ENCODE peak calls at places on chromosomes 1 and 21, in nine cellular contexts. A is cardiac fibroblast, U is fibroblast of lung, O is uterus, C is stomach, W is A549, T is AG09309, J is AG04450, F is ovary. B is an unnamed sample.

GRCh38 chr1:119047040-119047438 is 58.9 kb upstream of the TBX15 start:
- DNase-seq in T (peak), O (no peak), U (peak), W (no peak), F (no peak), C (no peak), A (peak), J (no peak), B (no peak)

GRCh38 chr1:245500546-245500945 is 345.8 kb downstream of the KIF26B start:
- DNase-seq in A (peak), W (no peak), J (peak), T (peak), F (no peak), C (no peak), U (peak), O (no peak), B (peak)

GRCh38 chr1:109984190-109984455 is 442 bp upstream of the AHCYL1 start:
- DNase-seq in C (no peak), W (peak), F (no peak), T (no peak), J (no peak), U (peak), A (peak), O (no peak), B (peak)

GRCh38 chr1:46221749-46222148 is 18.6 kb downstream of the LURAP1 start:
- DNase-seq in U (no peak), W (no peak), J (no peak), C (no peak), F (no peak), O (no peak), A (no peak), T (no peak), B (no peak)

GRCh38 chr1:170592591-170593111 is 60.7 kb downstream of the GORAB start:
- DNase-seq in C (no peak), T (peak), F (no peak), A (no peak), U (no peak), W (no peak), J (no peak), O (no peak), B (no peak)

GRCh38 chr1:1371354-1371740 is 3.7 kb downstream of the AURKAIP1 start:
- DNase-seq in O (no peak), F (no peak), T (no peak), J (no peak), C (no peak), W (no peak), A (no peak), U (no peak), B (no peak)

GRCh38 chr1:93042134-93042821 is 36.8 kb upstream of the MTF2 start:
- DNase-seq in T (no peak), C (no peak), O (no peak), A (no peak), W (no peak), U (no peak), F (no peak), J (no peak), B (no peak)

GRCh38 chr1:206037521-206037920 is 13.8 kb upstream of the CTSE start:
- DNase-seq in O (no peak), J (no peak), F (no peak), C (no peak), T (no peak), U (no peak), W (no peak), A (no peak), B (no peak)

GRCh38 chr1:235918481-235918880 is 51.8 kb upstream of the LYST start:
- DNase-seq in J (no peak), U (no peak), O (no peak), F (no peak), C (no peak), W (no peak), T (no peak), A (no peak), B (no peak)

GRCh38 chr1:171984850-171985485 is 143.7 kb downstream of the DNM3 start:
- DNase-seq in C (no peak), U (peak), A (peak), J (no peak), F (no peak), T (no peak), W (peak), O (no peak), B (peak)

GRCh38 chr1:13832536-13832935 is 132.5 kb downstream of the PRDM2 start:
- DNase-seq in C (no peak), U (no peak), F (no peak), A (no peak), J (no peak), W (no peak), O (no peak), T (no peak), B (peak)

GRCh38 chr21:32687946-32688345 is 39.9 kb downstream of the SYNJ1 start:
- DNase-seq in J (no peak), O (no peak), U (no peak), W (no peak), T (no peak), F (no peak), C (no peak), A (no peak), B (peak)

GRCh38 chr1:211474426-211474825 is 17.5 kb downstream of the RD3 start:
- DNase-seq in J (no peak), U (no peak), C (no peak), F (peak), W (no peak), T (no peak), O (no peak), A (no peak), B (no peak)

GRCh38 chr1:25178917-25179571 is 53.3 kb downstream of the SYF2 start:
- DNase-seq in O (no peak), C (peak), W (no peak), F (no peak), J (no peak), A (no peak), U (no peak), T (no peak), B (no peak)

GRCh38 chr1:4124631-4125145 is 224.6 kb upstream of the C1orf174 start:
- DNase-seq in F (no peak), W (no peak), O (no peak), U (no peak), A (no peak), J (no peak), T (no peak), C (no peak), B (no peak)

GRCh38 chr1:42935313-42935624 is 23.4 kb downstream of the SLC2A1 start:
- DNase-seq in F (no peak), W (no peak), J (no peak), T (no peak), C (peak), A (no peak), O (peak), U (no peak), B (no peak)

GRCh38 chr1:119713538-119714456 is 2.1 kb downstream of the PHGDH start:
- DNase-seq in C (no peak), W (no peak), A (peak), U (peak), F (no peak), J (no peak), O (no peak), T (no peak), B (peak)

GRCh38 chr1:151805066-151805820 is at the start of gene LINGO4:
- DNase-seq in W (no peak), J (no peak), U (no peak), F (no peak), A (no peak), O (no peak), T (no peak), C (no peak), B (no peak)

GRCh38 chr1:3038571-3039181 is 17.4 kb downstream of the ACTRT2 start:
- DNase-seq in A (no peak), J (no peak), F (peak), T (no peak), C (no peak), O (no peak), W (no peak), U (no peak), B (no peak)

GRCh38 chr1:155169541-155169940 is 3.6 kb downstream of the KRTCAP2 start:
- DNase-seq in U (no peak), T (no peak), J (no peak), A (no peak), F (no peak), O (no peak), C (no peak), W (no peak), B (no peak)

DNA sequence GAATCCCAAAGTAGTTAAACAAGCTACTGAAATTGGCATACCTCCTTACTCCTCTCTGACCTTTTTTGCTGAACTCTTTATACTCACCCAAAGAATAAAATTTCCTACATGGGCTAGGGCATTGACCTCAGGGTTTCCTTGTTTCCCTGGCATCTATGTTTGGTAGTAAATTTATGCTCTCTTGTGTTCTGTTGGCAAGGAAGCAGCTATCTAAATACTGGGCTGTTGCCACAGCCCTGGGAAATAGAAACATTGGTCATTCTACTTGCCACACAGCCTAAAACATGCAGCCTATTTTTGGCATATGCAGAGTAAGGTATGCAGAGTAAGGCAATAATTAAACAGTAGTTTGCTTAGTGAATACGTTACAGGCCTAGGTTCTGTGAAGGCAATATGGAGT is 351.4 kb downstream of the HLX start:
- DNase-seq in J (peak), W (peak), C (no peak), U (peak), F (no peak), A (peak), T (no peak), O (no peak), B (peak)
- TF ChIP-seq CTCF in J (no peak), W (no peak), C (no peak), U (no peak), F (no peak), A (no peak), T (no peak), O (no peak), B (no peak)

GRCh38 chr1:105793541-105794146 is 1262.8 kb upstream of the PRMT6 start:
- DNase-seq in U (no peak), T (no peak), J (no peak), A (peak), O (no peak), W (peak), F (peak), C (peak), B (peak)
- TF ChIP-seq CTCF in U (peak), T (peak), J (peak), A (peak), O (peak), W (peak), F (peak), C (peak), B (peak)

DNA sequence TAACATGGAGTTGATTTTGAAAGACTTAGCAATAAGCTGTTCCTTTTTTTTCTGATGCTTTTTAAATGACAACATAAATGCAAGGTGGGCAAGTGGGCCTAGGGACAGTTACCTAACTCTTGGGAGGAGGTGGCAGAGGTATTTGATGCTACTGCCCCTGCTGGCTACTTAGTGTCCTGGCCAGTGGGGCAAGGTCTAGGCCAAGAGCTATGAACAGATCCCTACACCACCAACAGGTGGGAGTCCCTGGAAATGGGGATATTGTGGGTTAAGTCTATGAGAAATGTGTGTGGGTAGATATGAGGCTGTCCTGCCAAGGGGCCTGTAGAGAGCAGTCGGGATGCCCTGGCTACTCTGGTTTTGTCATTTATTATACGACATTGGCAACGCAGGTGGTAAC is 31.3 kb upstream of the B3GALT5 start:
- DNase-seq in A (no peak), J (no peak), T (no peak), U (no peak), F (no peak), C (no peak), W (peak), O (no peak), B (no peak)
- TF ChIP-seq CTCF in A (no peak), J (no peak), T (no peak), U (no peak), F (no peak), C (no peak), W (no peak), O (no peak), B (no peak)

GRCh38 chr1:117683571-117684285 is 77.9 kb downstream of the TENT5C start:
- DNase-seq in C (no peak), W (no peak), F (no peak), T (peak), U (peak), O (no peak), A (no peak), J (no peak), B (no peak)

GRCh38 chr1:117682372-117682771 is 76.5 kb downstream of the TENT5C start:
- DNase-seq in F (no peak), U (no peak), W (no peak), J (no peak), T (no peak), O (no peak), C (no peak), A (no peak), B (no peak)

GRCh38 chr1:117686907-117687306 is 81.1 kb downstream of the TENT5C start:
- DNase-seq in T (no peak), C (no peak), U (peak), A (peak), W (peak), O (no peak), F (peak), J (no peak), B (peak)

GRCh38 chr1:117690230-117690629 is 84.4 kb downstream of the TENT5C start:
- DNase-seq in O (no peak), T (no peak), F (no peak), W (no peak), C (no peak), A (no peak), U (no peak), J (no peak), B (no peak)

DNA sequence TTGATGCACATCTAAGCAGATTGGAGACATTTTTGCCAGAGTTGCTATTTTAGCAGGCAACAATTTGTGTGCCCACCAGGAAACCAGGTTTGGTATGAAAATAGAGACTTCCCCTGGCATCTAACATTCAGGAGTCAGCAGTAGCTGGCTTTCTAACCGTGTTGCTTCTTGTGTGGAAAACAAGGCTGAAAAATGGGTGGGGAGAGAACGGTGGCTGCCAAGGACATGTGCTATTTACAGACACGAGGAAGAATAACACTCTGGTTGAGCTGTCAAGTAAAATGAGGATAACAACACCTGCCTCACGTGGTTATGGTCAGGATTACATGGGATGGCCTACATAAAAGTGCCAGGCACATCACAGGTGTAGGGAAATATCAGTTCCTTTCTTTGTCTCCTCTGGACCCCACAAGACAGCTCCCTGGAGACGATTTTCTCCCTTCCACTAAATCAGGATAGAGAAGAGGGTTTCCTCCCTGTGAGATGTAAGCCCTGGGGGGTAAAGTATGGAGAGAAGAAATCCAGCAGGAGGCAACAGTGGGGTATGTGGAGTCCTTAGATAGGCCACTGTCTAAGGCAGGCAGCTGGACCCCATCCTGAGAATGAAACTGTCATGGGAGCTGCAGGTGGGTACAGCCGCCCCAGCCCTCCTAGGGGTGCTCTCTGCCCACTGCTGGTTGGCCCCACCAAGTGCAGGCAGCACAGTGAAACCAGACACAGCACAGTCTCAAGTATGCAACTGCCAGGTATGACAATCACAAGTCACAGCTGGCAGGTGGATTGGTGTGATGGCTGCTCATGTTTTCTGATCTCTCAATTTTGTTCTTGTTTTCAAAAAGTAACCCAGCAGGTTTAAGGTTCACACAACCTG is 80.3 kb downstream of the TENT5C start:
- DNase-seq in C (no peak), W (no peak), A (no peak), F (no peak), J (no peak), T (no peak), O (no peak), U (no peak), B (no peak)
- TF ChIP-seq CTCF in C (no peak), W (no peak), A (no peak), F (no peak), J (no peak), T (no peak), O (no peak), U (no peak), B (no peak)

DNA sequence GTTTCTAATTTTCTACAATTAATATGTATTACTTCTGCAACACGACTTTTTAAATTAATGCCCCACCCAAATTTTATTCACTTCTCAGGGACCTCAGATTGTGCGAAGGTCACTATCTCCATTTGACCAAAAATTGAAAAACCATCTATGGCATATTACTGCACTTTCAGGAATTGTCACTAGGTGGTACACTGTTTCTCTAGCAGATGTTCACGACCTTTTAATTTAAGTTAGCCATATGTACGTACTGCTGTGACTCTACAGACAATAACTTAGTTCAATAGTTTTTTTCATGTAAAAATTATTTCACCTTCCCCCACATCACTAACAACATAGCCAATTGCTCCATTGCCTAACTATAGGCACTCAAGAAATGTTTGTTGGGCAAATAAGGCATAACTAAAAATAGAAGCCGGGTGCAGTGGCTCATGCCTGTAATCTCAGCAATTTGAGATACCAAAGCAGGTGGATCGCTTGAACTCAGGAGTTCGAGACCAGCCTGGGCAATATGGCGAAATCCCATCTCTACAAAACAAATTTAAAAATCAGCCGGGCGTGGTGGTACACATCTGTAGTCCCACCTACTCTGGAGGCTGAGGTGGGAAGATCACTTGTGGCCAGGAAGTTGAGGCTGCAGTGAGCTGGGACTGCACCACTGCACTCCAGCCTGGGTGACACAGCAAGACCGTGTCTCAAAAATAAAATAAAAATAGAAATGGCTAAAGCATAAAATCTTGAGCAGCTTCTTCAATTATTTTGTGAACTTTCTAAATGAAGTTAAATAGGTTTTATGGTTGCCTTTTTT is 75.7 kb upstream of the PKN2 start:
- DNase-seq in C (no peak), U (peak), W (peak), O (no peak), T (no peak), A (peak), F (no peak), J (peak), B (peak)
- TF ChIP-seq CTCF in C (peak), U (peak), W (peak), O (no peak), T (peak), A (peak), F (no peak), J (peak), B (peak)

GRCh38 chr1:209655832-209656231 is 3.6 kb upstream of the LAMB3 start:
- DNase-seq in F (no peak), U (no peak), T (no peak), A (peak), W (no peak), J (no peak), C (peak), O (no peak), B (peak)
- TF ChIP-seq CTCF in F (no peak), U (no peak), T (no peak), A (no peak), W (no peak), J (no peak), C (no peak), O (no peak), B (no peak)

GRCh38 chr1:156842618-156843300 is 16.2 kb downstream of the INSRR start:
- DNase-seq in W (no peak), F (no peak), O (no peak), A (no peak), U (no peak), C (no peak), T (no peak), J (no peak), B (no peak)

GRCh38 chr1:156845055-156845952 is 13.6 kb downstream of the INSRR start:
- DNase-seq in O (no peak), W (no peak), J (no peak), F (no peak), A (no peak), U (no peak), C (no peak), T (no peak), B (no peak)

GRCh38 chr1:156845953-156846545 is 12.9 kb downstream of the INSRR start:
- DNase-seq in F (no peak), O (no peak), W (no peak), T (no peak), C (no peak), J (no peak), A (no peak), U (no peak), B (no peak)

GRCh38 chr1:156844638-156845037 is 14.3 kb downstream of the INSRR start:
- DNase-seq in C (no peak), T (no peak), A (no peak), O (no peak), U (no peak), W (no peak), F (no peak), J (no peak), B (no peak)

DNA sequence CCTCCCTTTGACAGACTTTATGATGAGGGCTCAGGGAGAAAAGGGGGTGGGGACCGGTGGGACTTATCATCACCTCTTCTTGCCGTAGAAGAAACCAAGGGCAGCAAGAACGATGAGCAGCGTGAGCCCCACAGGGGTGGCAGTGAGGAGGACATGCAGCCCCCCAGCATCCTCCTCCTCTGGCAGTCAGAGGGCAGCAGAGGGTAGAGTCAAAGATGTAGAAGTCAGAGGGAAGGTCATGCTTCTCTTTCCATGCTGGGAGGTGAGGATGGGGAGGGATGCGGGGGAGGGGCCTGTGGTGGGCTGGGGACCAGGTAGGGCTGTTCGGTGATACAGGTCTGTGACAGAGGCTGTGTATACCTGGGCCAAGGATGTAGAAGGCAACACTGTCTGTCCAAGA is 14.8 kb downstream of the INSRR start:
- DNase-seq in J (no peak), W (no peak), U (no peak), T (no peak), A (no peak), O (no peak), C (no peak), F (no peak), B (no peak)
- TF ChIP-seq CTCF in J (no peak), W (no peak), U (no peak), T (no peak), A (no peak), O (no peak), C (no peak), F (no peak), B (no peak)

GRCh38 chr1:197692965-197693364 is 82.3 kb downstream of the DENND1B start:
- DNase-seq in W (peak), A (peak), F (no peak), T (peak), J (no peak), O (no peak), U (peak), C (no peak), B (peak)
- TF ChIP-seq CTCF in W (peak), A (peak), F (no peak), T (peak), J (peak), O (no peak), U (peak), C (no peak), B (peak)

GRCh38 chr1:204445860-204446412 is 34.3 kb upstream of the PPP1R15B start:
- DNase-seq in C (peak), J (no peak), T (no peak), F (no peak), O (no peak), W (peak), A (peak), U (no peak), B (peak)
- TF ChIP-seq CTCF in C (no peak), J (peak), T (peak), F (no peak), O (no peak), W (no peak), A (peak), U (peak), B (peak)

B was measured in MCF 10A.